ENCODE peak calls at places on chromosome 1, in ten cellular contexts. One of them, this sample, is unnamed.

GRCh38 chr1:66505671-66506392 is 28.1 kb upstream of the SGIP1 start:
- DNase-seq in IMR-90: peak; percentile 82
- DNase-seq in tibial nerve: no peak
- DNase-seq in gastrocnemius medialis: no peak
- DNase-seq in ovary: no peak
- DNase-seq in body of pancreas: no peak
- DNase-seq in stomach: no peak
- DNase-seq in A549: no peak
- DNase-seq in adrenal gland: no peak
- DNase-seq in upper lobe of left lung: no peak
- DNase-seq in this sample: no peak

GRCh38 chr1:196400478-196401453 is 207.5 kb downstream of the KCNT2 start:
- DNase-seq in IMR-90: peak; percentile 42
- DNase-seq in tibial nerve: peak; percentile 75
- DNase-seq in gastrocnemius medialis: peak; percentile 11
- DNase-seq in ovary: peak; percentile 68
- DNase-seq in body of pancreas: no peak
- DNase-seq in stomach: no peak
- DNase-seq in A549: no peak
- DNase-seq in adrenal gland: peak; percentile 10
- DNase-seq in upper lobe of left lung: peak; percentile 23
- DNase-seq in this sample: no peak

GRCh38 chr1:81838600-81839218 is 38.0 kb downstream of the ADGRL2 start:
- DNase-seq in IMR-90: no peak
- DNase-seq in tibial nerve: no peak
- DNase-seq in gastrocnemius medialis: no peak
- DNase-seq in ovary: no peak
- DNase-seq in body of pancreas: no peak
- DNase-seq in stomach: no peak
- DNase-seq in A549: no peak
- DNase-seq in adrenal gland: no peak
- DNase-seq in upper lobe of left lung: no peak
- DNase-seq in this sample: no peak

GRCh38 chr1:26021647-26022403 is at the start of gene EXTL1:
- DNase-seq in IMR-90: peak; percentile 63
- DNase-seq in tibial nerve: no peak
- DNase-seq in gastrocnemius medialis: no peak
- DNase-seq in ovary: peak; percentile 62
- DNase-seq in body of pancreas: no peak
- DNase-seq in stomach: no peak
- DNase-seq in A549: no peak
- DNase-seq in adrenal gland: peak; percentile 43
- DNase-seq in upper lobe of left lung: no peak
- DNase-seq in this sample: peak; percentile 42

GRCh38 chr1:30719406-30720270 is 3.7 kb downstream of the MATN1 start:
- DNase-seq in IMR-90: peak; percentile 50
- DNase-seq in tibial nerve: no peak
- DNase-seq in gastrocnemius medialis: no peak
- DNase-seq in ovary: peak; percentile 53
- DNase-seq in body of pancreas: no peak
- DNase-seq in stomach: no peak
- DNase-seq in A549: peak; percentile 69
- DNase-seq in adrenal gland: peak; percentile 77
- DNase-seq in upper lobe of left lung: peak; percentile 88
- DNase-seq in this sample: no peak

GRCh38 chr1:38781872-38782617 is 77.5 kb downstream of the RRAGC start:
- DNase-seq in IMR-90: no peak
- DNase-seq in tibial nerve: no peak
- DNase-seq in gastrocnemius medialis: no peak
- DNase-seq in ovary: no peak
- DNase-seq in body of pancreas: no peak
- DNase-seq in stomach: no peak
- DNase-seq in A549: no peak
- DNase-seq in adrenal gland: no peak
- DNase-seq in upper lobe of left lung: no peak
- DNase-seq in this sample: no peak

GRCh38 chr1:1021010-1021845 is 1.3 kb downstream of the AGRN start:
- DNase-seq in IMR-90: peak; percentile 72
- DNase-seq in tibial nerve: no peak
- DNase-seq in gastrocnemius medialis: no peak
- DNase-seq in ovary: peak; percentile 73
- DNase-seq in body of pancreas: peak; percentile 76
- DNase-seq in stomach: peak; percentile 80
- DNase-seq in A549: peak; percentile 78
- DNase-seq in adrenal gland: peak; percentile 47
- DNase-seq in upper lobe of left lung: peak; percentile 76
- DNase-seq in this sample: no peak

GRCh38 chr1:230441630-230442029 is 15.5 kb upstream of the PGBD5 start:
- DNase-seq in IMR-90: no peak
- DNase-seq in tibial nerve: no peak
- DNase-seq in gastrocnemius medialis: no peak
- DNase-seq in ovary: no peak
- DNase-seq in body of pancreas: no peak
- DNase-seq in stomach: no peak
- DNase-seq in A549: no peak
- DNase-seq in adrenal gland: no peak
- DNase-seq in upper lobe of left lung: no peak
- DNase-seq in this sample: no peak

GRCh38 chr1:206557636-206558473 is 50.5 kb downstream of the RASSF5 start:
- DNase-seq in IMR-90: no peak
- DNase-seq in tibial nerve: no peak
- DNase-seq in gastrocnemius medialis: no peak
- DNase-seq in ovary: no peak
- DNase-seq in body of pancreas: no peak
- DNase-seq in stomach: peak; percentile 48
- DNase-seq in A549: no peak
- DNase-seq in adrenal gland: no peak
- DNase-seq in upper lobe of left lung: peak; percentile 69
- DNase-seq in this sample: no peak

GRCh38 chr1:34924759-34925555 is 4.5 kb downstream of the DLGAP3 start:
- DNase-seq in IMR-90: peak; percentile 52
- DNase-seq in tibial nerve: peak; percentile 49
- DNase-seq in gastrocnemius medialis: no peak
- DNase-seq in ovary: peak; percentile 82
- DNase-seq in body of pancreas: peak; percentile 56
- DNase-seq in stomach: peak; percentile 46
- DNase-seq in A549: peak; percentile 38
- DNase-seq in adrenal gland: peak; percentile 79
- DNase-seq in upper lobe of left lung: peak; percentile 44
- DNase-seq in this sample: peak; percentile 20

GRCh38 chr1:226619031-226619430 is 70.5 kb downstream of the STUM start:
- DNase-seq in IMR-90: no peak
- DNase-seq in tibial nerve: no peak
- DNase-seq in gastrocnemius medialis: no peak
- DNase-seq in ovary: no peak
- DNase-seq in body of pancreas: no peak
- DNase-seq in stomach: no peak
- DNase-seq in A549: no peak
- DNase-seq in adrenal gland: no peak
- DNase-seq in upper lobe of left lung: no peak
- DNase-seq in this sample: peak; percentile 5

GRCh38 chr1:28358701-28359100 is 10.8 kb upstream of the PHACTR4 start:
- DNase-seq in IMR-90: no peak
- DNase-seq in tibial nerve: no peak
- DNase-seq in gastrocnemius medialis: no peak
- DNase-seq in ovary: no peak
- DNase-seq in body of pancreas: no peak
- DNase-seq in stomach: no peak
- DNase-seq in A549: no peak
- DNase-seq in adrenal gland: no peak
- DNase-seq in upper lobe of left lung: no peak
- DNase-seq in this sample: no peak

GRCh38 chr1:198447468-198447867 is 93.0 kb downstream of the ATP6V1G3 start:
- DNase-seq in IMR-90: no peak
- DNase-seq in tibial nerve: no peak
- DNase-seq in gastrocnemius medialis: no peak
- DNase-seq in ovary: no peak
- DNase-seq in body of pancreas: no peak
- DNase-seq in stomach: no peak
- DNase-seq in A549: no peak
- DNase-seq in adrenal gland: no peak
- DNase-seq in upper lobe of left lung: no peak
- DNase-seq in this sample: no peak

GRCh38 chr1:198449281-198449680 is 91.2 kb downstream of the ATP6V1G3 start:
- DNase-seq in IMR-90: no peak
- DNase-seq in tibial nerve: no peak
- DNase-seq in gastrocnemius medialis: no peak
- DNase-seq in ovary: no peak
- DNase-seq in body of pancreas: no peak
- DNase-seq in stomach: no peak
- DNase-seq in A549: no peak
- DNase-seq in adrenal gland: no peak
- DNase-seq in upper lobe of left lung: no peak
- DNase-seq in this sample: no peak

GRCh38 chr1:198444792-198445191 is 95.7 kb downstream of the ATP6V1G3 start:
- DNase-seq in IMR-90: peak; percentile 90
- DNase-seq in tibial nerve: no peak
- DNase-seq in gastrocnemius medialis: no peak
- DNase-seq in ovary: no peak
- DNase-seq in body of pancreas: no peak
- DNase-seq in stomach: no peak
- DNase-seq in A549: no peak
- DNase-seq in adrenal gland: no peak
- DNase-seq in upper lobe of left lung: no peak
- DNase-seq in this sample: no peak

DNA sequence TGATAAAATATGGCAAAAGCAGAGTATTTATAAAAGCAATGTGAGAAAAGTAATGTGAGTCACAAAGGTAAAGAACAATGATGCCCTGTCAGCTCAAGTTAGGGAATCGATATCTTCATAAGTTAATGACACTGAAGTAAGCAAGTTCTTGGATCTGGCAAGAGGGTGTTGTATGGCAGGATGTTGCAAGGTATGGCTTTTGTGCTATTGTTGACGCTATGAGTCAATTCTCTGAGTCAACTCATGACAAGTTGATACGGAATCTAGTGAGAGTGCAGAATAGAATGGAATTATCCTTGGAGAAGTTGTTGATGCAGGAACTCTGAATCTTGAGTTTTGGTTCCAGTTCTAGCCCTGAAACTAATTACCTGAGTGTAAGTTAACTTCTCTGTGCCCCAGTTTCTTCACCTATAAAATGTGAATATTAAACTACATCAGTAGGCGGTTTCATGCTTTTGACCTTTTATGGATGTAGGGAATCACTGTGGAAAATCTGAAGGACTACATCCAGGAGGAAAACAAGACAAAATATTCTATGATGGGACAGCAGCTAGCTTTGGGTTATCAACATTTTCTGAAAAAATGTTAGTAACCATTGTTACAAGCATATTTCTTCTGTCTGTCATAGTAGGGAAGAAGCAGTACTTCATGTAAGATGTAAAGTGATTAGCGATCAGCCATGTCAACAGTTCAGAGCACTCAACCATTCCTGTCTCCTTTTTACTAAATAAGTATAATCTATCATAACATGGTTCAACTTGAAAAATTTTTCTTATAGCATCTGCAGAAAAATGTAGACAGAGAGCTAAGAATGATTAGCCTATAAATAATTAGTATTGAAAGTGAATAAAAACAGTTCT is 96.9 kb downstream of the ATP6V1G3 start:
- DNase-seq in IMR-90: peak; percentile 98
- DNase-seq in tibial nerve: no peak
- DNase-seq in gastrocnemius medialis: no peak
- DNase-seq in ovary: no peak
- DNase-seq in body of pancreas: no peak
- DNase-seq in stomach: no peak
- DNase-seq in A549: peak; percentile 91
- DNase-seq in adrenal gland: no peak
- DNase-seq in upper lobe of left lung: no peak
- DNase-seq in this sample: no peak
- TF ChIP-seq POLR2A in IMR-90: no peak
- TF ChIP-seq POLR2A in tibial nerve: no peak
- TF ChIP-seq POLR2A in gastrocnemius medialis: no peak
- TF ChIP-seq POLR2A in ovary: no peak
- TF ChIP-seq POLR2A in body of pancreas: no peak
- TF ChIP-seq POLR2A in stomach: no peak
- TF ChIP-seq POLR2A in A549: no peak
- TF ChIP-seq POLR2A in adrenal gland: no peak
- TF ChIP-seq POLR2A in upper lobe of left lung: no peak
- TF ChIP-seq POLR2A in this sample: no peak

DNA sequence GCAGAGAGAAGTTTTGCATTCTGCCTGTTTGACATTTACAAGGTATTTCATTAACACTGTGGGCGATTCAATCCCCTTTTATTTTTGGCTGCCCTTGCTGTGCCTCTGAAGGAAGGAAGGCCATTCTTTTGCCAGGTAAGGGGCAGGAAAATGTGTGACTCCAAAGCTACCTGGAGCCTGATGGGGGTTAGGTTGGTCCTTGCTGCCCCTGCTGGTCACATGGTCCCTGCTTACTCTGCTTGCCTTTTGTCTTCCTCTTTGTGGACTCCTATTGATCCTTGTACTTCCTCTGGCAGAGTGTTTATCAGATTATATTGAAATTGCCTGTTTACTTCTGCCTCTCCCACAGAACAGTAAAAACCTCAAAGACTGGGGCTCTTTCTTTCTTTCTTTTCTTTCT is 65.7 kb downstream of the ST6GALNAC3 start:
- DNase-seq in IMR-90: no peak
- DNase-seq in tibial nerve: no peak
- DNase-seq in gastrocnemius medialis: no peak
- DNase-seq in ovary: no peak
- DNase-seq in body of pancreas: no peak
- DNase-seq in stomach: no peak
- DNase-seq in A549: no peak
- DNase-seq in adrenal gland: no peak
- DNase-seq in upper lobe of left lung: no peak
- DNase-seq in this sample: no peak
- TF ChIP-seq CTCF in IMR-90: no peak
- TF ChIP-seq CTCF in tibial nerve: peak; percentile 5
- TF ChIP-seq CTCF in gastrocnemius medialis: no peak
- TF ChIP-seq CTCF in ovary: no peak
- TF ChIP-seq CTCF in body of pancreas: no peak
- TF ChIP-seq CTCF in stomach: no peak
- TF ChIP-seq CTCF in A549: no peak
- TF ChIP-seq CTCF in adrenal gland: no peak
- TF ChIP-seq CTCF in upper lobe of left lung: no peak
- TF ChIP-seq CTCF in this sample: no peak

DNA sequence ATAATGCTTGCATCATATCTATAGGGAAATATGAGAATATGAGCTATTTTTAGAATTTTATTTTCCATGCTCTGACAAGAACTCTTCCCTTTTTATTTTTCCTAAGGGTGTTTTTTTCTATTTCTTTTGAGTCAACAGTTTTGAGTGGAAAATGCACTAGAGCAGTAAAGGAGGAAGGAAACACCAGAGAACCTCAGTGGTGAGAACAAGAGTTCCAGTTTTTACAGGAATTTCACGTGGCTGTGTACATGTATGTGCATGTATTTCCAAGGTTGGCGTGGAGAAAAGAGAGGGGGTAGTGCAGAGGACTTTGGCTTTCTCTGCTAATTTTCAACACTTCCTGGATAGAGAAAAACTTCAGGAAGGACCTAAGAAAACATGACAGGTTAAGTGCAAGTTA is 63.6 kb upstream of the TNFSF18 start:
- DNase-seq in IMR-90: no peak
- DNase-seq in tibial nerve: no peak
- DNase-seq in gastrocnemius medialis: no peak
- DNase-seq in ovary: no peak
- DNase-seq in body of pancreas: no peak
- DNase-seq in stomach: no peak
- DNase-seq in A549: no peak
- DNase-seq in adrenal gland: no peak
- DNase-seq in upper lobe of left lung: no peak
- DNase-seq in this sample: no peak
- H3K27ac ChIP-seq in IMR-90: no peak overlapping the region
- H3K27ac ChIP-seq in tibial nerve: no peak overlapping the region
- H3K27ac ChIP-seq in gastrocnemius medialis: no peak overlapping the region
- H3K27ac ChIP-seq in ovary: no peak overlapping the region
- H3K27ac ChIP-seq in body of pancreas: no peak overlapping the region
- H3K27ac ChIP-seq in stomach: no peak overlapping the region
- H3K27ac ChIP-seq in A549: no peak overlapping the region
- H3K27ac ChIP-seq in adrenal gland: no peak overlapping the region
- H3K27ac ChIP-seq in upper lobe of left lung: no peak overlapping the region
- H3K27ac ChIP-seq in this sample: no peak overlapping the region

GRCh38 chr1:37544530-37544929 is 9.6 kb downstream of the SNIP1 start:
- DNase-seq in IMR-90: no peak
- DNase-seq in tibial nerve: no peak
- DNase-seq in gastrocnemius medialis: no peak
- DNase-seq in ovary: no peak
- DNase-seq in body of pancreas: no peak
- DNase-seq in stomach: no peak
- DNase-seq in A549: no peak
- DNase-seq in adrenal gland: no peak
- DNase-seq in upper lobe of left lung: no peak
- DNase-seq in this sample: no peak
- TF ChIP-seq POLR2A in IMR-90: no peak
- TF ChIP-seq POLR2A in tibial nerve: no peak
- TF ChIP-seq POLR2A in gastrocnemius medialis: no peak
- TF ChIP-seq POLR2A in ovary: no peak
- TF ChIP-seq POLR2A in body of pancreas: no peak
- TF ChIP-seq POLR2A in stomach: no peak
- TF ChIP-seq POLR2A in A549: no peak
- TF ChIP-seq POLR2A in adrenal gland: no peak
- TF ChIP-seq POLR2A in upper lobe of left lung: no peak
- TF ChIP-seq POLR2A in this sample: no peak